ENCODE peak calls at places on chromosomes 5 and 9, in six cellular contexts. L is A549, S is ovary, Q is neural crest cell, Y is AG09309, X is HFF-Myc. R is an unnamed sample.

GRCh38 chr9:109411818-109412352 is 86.2 kb downstream of the PTPN3 start:
- DNase-seq in L (peak; percentile 25), S (no peak), Q (no peak), Y (peak; percentile 32), X (peak; percentile 14), R (no peak)

GRCh38 chr5:178793156-178793555 is 62.7 kb upstream of the ZNF354A start:
- DNase-seq in L (no peak), S (no peak), Q (peak; percentile 44), Y (no peak), X (no peak), R (no peak)

GRCh38 chr5:10723519-10723918 is 37.5 kb downstream of the DAP start:
- DNase-seq in L (no peak), S (no peak), Q (no peak), Y (no peak), X (no peak), R (no peak)

GRCh38 chr9:121053544-121053943 is 3.5 kb upstream of the C5 start:
- DNase-seq in L (no peak), S (no peak), Q (no peak), Y (no peak), X (no peak), R (no peak)

GRCh38 chr5:139975942-139976341 is 67.2 kb downstream of the NRG2 start:
- DNase-seq in L (no peak), S (no peak), Q (no peak), Y (no peak), X (no peak), R (no peak)

GRCh38 chr5:127695336-127695735 is 7.9 kb upstream of the CCDC192 start:
- DNase-seq in L (no peak), S (no peak), Q (no peak), Y (no peak), X (no peak), R (no peak)

GRCh38 chr5:73945505-73945904 is 319.5 kb downstream of the ARHGEF28 start:
- DNase-seq in L (no peak), S (no peak), Q (no peak), Y (no peak), X (no peak), R (no peak)

GRCh38 chr5:31888513-31888912 is 249.6 kb downstream of the PDZD2 start:
- DNase-seq in L (no peak), S (no peak), Q (no peak), Y (no peak), X (no peak), R (no peak)

GRCh38 chr5:30392897-30393296 is 800.6 kb upstream of the CDH6 start:
- DNase-seq in L (no peak), S (no peak), Q (no peak), Y (no peak), X (no peak), R (no peak)

GRCh38 chr5:90554358-90555006 is 4.1 kb upstream of the ADGRV1 start:
- DNase-seq in L (no peak), S (no peak), Q (no peak), Y (no peak), X (no peak), R (no peak)

GRCh38 chr9:96061293-96061987 is 185.9 kb downstream of the ERCC6L2 start:
- DNase-seq in L (peak; percentile 25), S (no peak), Q (peak; percentile 24), Y (no peak), X (no peak), R (no peak)

GRCh38 chr5:134906811-134907210 is 1.9 kb downstream of the PCBD2 start:
- DNase-seq in L (no peak), S (no peak), Q (no peak), Y (no peak), X (no peak), R (no peak)

GRCh38 chr5:57209316-57210040 is 35.6 kb downstream of the GPBP1 start:
- DNase-seq in L (no peak), S (no peak), Q (no peak), Y (no peak), X (no peak), R (no peak)

GRCh38 chr5:148615644-148616283 is 38.6 kb downstream of the HTR4 start:
- DNase-seq in L (no peak), S (no peak), Q (no peak), Y (peak; percentile 2), X (peak; percentile 2), R (no peak)

GRCh38 chr5:95631991-95632675 is 12.2 kb downstream of the GPR150 start:
- DNase-seq in L (no peak), S (no peak), Q (no peak), Y (no peak), X (peak; percentile 29), R (no peak)

GRCh38 chr5:137342764-137343163 is 156.4 kb downstream of the SPOCK1 start:
- DNase-seq in L (no peak), S (no peak), Q (no peak), Y (no peak), X (no peak), R (no peak)

GRCh38 chr9:133589454-133590227 is 19.5 kb downstream of the FAM163B start:
- DNase-seq in L (no peak), S (no peak), Q (no peak), Y (no peak), X (no peak), R (no peak)

GRCh38 chr9:80501635-80502034 is 929.9 kb downstream of the TLE4 start:
- DNase-seq in L (no peak), S (no peak), Q (no peak), Y (no peak), X (no peak), R (no peak)

GRCh38 chr5:72511371-72512178 is 4.4 kb upstream of the ZNF366 start:
- DNase-seq in L (no peak), S (no peak), Q (no peak), Y (no peak), X (no peak), R (no peak)

GRCh38 chr5:140189977-140190867 is 15.2 kb downstream of the CYSTM1 start:
- DNase-seq in L (no peak), S (no peak), Q (no peak), Y (no peak), X (no peak), R (no peak)

GRCh38 chr9:31839273-31839672 is 545.2 kb upstream of the ACO1 start:
- DNase-seq in L (no peak), S (no peak), Q (no peak), Y (no peak), X (no peak), R (no peak)

GRCh38 chr9:38761334-38761733 is 41.4 kb upstream of the FAM240B start:
- DNase-seq in L (no peak), S (no peak), Q (no peak), Y (no peak), X (no peak), R (no peak)

GRCh38 chr5:154038241-154038603 is 488 bp downstream of the FAM114A2 start:
- DNase-seq in L (peak; percentile 38), S (no peak), Q (no peak), Y (no peak), X (no peak), R (no peak)

GRCh38 chr5:147860641-147861025 is 17.9 kb upstream of the SCGB3A2 start:
- DNase-seq in L (no peak), S (no peak), Q (no peak), Y (no peak), X (no peak), R (no peak)

GRCh38 chr5:101995585-101995984 is 300.5 kb downstream of the SLCO4C1 start:
- DNase-seq in L (no peak), S (no peak), Q (no peak), Y (no peak), X (no peak), R (no peak)

GRCh38 chr5:87121315-87122170 is 146.1 kb upstream of the RASA1 start:
- DNase-seq in L (peak; percentile 10), S (no peak), Q (no peak), Y (peak; percentile 61), X (peak; percentile 68), R (no peak)

GRCh38 chr5:146076455-146076854 is 28.9 kb downstream of the PLAC8L1 start:
- DNase-seq in L (no peak), S (no peak), Q (no peak), Y (no peak), X (no peak), R (no peak)

GRCh38 chr9:111825468-111826145 is 30.9 kb upstream of the SHOC1 start:
- DNase-seq in L (no peak), S (no peak), Q (no peak), Y (no peak), X (no peak), R (no peak)

GRCh38 chr5:158147227-158147626 is 288.3 kb upstream of the CLINT1 start:
- DNase-seq in L (no peak), S (no peak), Q (no peak), Y (no peak), X (no peak), R (no peak)

GRCh38 chr9:581673-582497 is 259.6 kb upstream of the DMRT1 start:
- DNase-seq in L (no peak), S (no peak), Q (peak; percentile 9), Y (no peak), X (no peak), R (peak; percentile 21)

GRCh38 chr9:125119643-125120286 is 23.6 kb downstream of the SCAI start:
- DNase-seq in L (no peak), S (no peak), Q (no peak), Y (no peak), X (peak; percentile 21), R (no peak)
- TF ChIP-seq CTCF in L (no peak), S (no peak), Q (no peak), Y (peak; percentile 27), X (peak; percentile 18), R (no peak)

GRCh38 chr9:100014846-100015245 is 84.0 kb downstream of the ERP44 start:
- DNase-seq in L (no peak), S (no peak), Q (no peak), Y (no peak), X (no peak), R (no peak)

GRCh38 chr9:100013573-100013972 is 85.2 kb downstream of the ERP44 start:
- DNase-seq in L (no peak), S (no peak), Q (no peak), Y (no peak), X (no peak), R (no peak)

DNA sequence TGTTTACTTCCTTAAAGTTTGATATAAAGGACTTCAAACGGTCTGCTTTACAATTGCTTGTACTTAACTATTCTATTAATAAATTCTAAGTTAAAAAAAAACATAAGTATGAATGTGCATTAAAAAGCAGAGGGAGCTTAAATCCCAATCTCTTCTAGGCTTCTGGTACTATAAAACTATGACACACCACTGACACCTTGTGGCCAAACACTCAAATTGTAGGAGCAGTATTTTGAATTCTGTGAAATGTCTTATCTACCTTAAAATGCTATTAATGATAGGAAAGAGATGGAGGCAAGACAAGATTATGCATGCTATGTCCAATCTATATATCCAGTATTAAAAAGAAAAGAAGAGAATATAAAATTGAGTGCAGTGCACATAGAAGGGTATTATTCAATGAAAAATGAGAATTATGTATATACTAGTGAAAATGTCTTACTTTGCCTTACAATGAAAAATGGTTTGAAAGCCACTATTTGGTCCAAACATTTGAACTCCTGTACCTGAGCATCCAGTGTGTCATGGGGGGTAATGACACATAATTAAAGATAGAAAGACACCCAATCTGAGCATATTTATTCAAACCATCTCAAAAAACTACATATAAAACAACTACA is 87.6 kb downstream of the ERP44 start:
- DNase-seq in L (peak; percentile 24), S (no peak), Q (peak; percentile 36), Y (peak; percentile 8), X (peak; percentile 37), R (no peak)
- TF ChIP-seq CTCF in L (peak; percentile 63), S (no peak), Q (peak; percentile 81), Y (peak; percentile 51), X (peak; percentile 52), R (peak; percentile 75)

GRCh38 chr9:83330207-83331196 is 207.7 kb downstream of the FRMD3 start:
- DNase-seq in L (no peak), S (no peak), Q (no peak), Y (no peak), X (no peak), R (no peak)
- TF ChIP-seq CTCF in L (no peak), S (no peak), Q (peak; percentile 38), Y (peak; percentile 9), X (peak; percentile 7), R (peak; percentile 16)

GRCh38 chr5:14160116-14160515 is 17.0 kb downstream of the TRIO start:
- DNase-seq in L (no peak), S (no peak), Q (no peak), Y (no peak), X (no peak), R (no peak)
- TF ChIP-seq CTCF in L (no peak), S (no peak), Q (no peak), Y (no peak), X (no peak), R (no peak)